ENCODE peak calls at places on chromosome 10, in ten cellular contexts. T is aorta, D is hepatocyte, G is GM23248, Q is lower lobe of right lung, F is GM23338, P is fibroblast of lung, H is PC-9, M is IMR-90, W is HepG2. S is an unnamed sample.
A peak's percentile ranks its signal among the peaks of the same experiment; 100 is the strongest.

GRCh38 chr10:17474595-17474994 is 20.2 kb upstream of the ST8SIA6 start:
- DNase-seq in T (no peak), D (peak; percentile 14), G (peak; percentile 24), Q (no peak), F (no peak), P (peak; percentile 47), H (no peak), M (peak; percentile 11), W (no peak), S (no peak)

GRCh38 chr10:18486444-18486843 is 164.9 kb downstream of the NSUN6 start:
- DNase-seq in T (no peak), D (peak; percentile 6), G (no peak), Q (no peak), F (no peak), P (no peak), H (no peak), M (no peak), W (no peak), S (no peak)

GRCh38 chr10:48523212-48523819 is 81.6 kb downstream of the ARHGAP22 start:
- DNase-seq in T (peak; percentile 92), D (peak; percentile 62), G (peak; percentile 98), Q (no peak), F (peak; percentile 74), P (peak; percentile 97), H (peak; percentile 48), M (peak; percentile 98), W (no peak), S (no peak)

GRCh38 chr10:48234295-48234694 is 40.2 kb downstream of the FRMPD2 start:
- DNase-seq in T (no peak), D (no peak), G (no peak), Q (no peak), F (no peak), P (no peak), H (no peak), M (no peak), W (no peak), S (no peak)

GRCh38 chr10:29106287-29106686 is 182.6 kb upstream of the LYZL1 start:
- DNase-seq in T (no peak), D (no peak), G (no peak), Q (no peak), F (no peak), P (no peak), H (no peak), M (no peak), W (no peak), S (no peak)

GRCh38 chr10:11720260-11720741 is 21.9 kb upstream of the ECHDC3 start:
- DNase-seq in T (peak; percentile 63), D (no peak), G (no peak), Q (peak; percentile 15), F (no peak), P (no peak), H (no peak), M (no peak), W (no peak), S (no peak)

GRCh38 chr10:53006663-53007610 is 234.4 kb upstream of the MBL2 start:
- DNase-seq in T (no peak), D (peak; percentile 29), G (no peak), Q (no peak), F (no peak), P (peak; percentile 8), H (no peak), M (no peak), W (peak; percentile 90), S (peak; percentile 41)

GRCh38 chr10:100890696-100891271 is 22.0 kb upstream of the SLF2 start:
- DNase-seq in T (no peak), D (peak; percentile 55), G (peak; percentile 97), Q (no peak), F (no peak), P (peak; percentile 97), H (peak; percentile 34), M (peak; percentile 98), W (peak; percentile 50), S (peak; percentile 8)

GRCh38 chr10:72812798-72813430 is 80.6 kb upstream of the OIT3 start:
- DNase-seq in T (no peak), D (peak; percentile 15), G (peak; percentile 81), Q (no peak), F (no peak), P (peak; percentile 60), H (peak; percentile 48), M (peak; percentile 74), W (no peak), S (no peak)

GRCh38 chr10:43594944-43595589 is 11.2 kb upstream of the ZNF485 start:
- DNase-seq in T (no peak), D (peak; percentile 44), G (peak; percentile 41), Q (no peak), F (no peak), P (peak; percentile 57), H (no peak), M (peak; percentile 50), W (no peak), S (no peak)

GRCh38 chr10:78807504-78808202 is 261.1 kb upstream of the ZMIZ1 start:
- DNase-seq in T (no peak), D (no peak), G (no peak), Q (no peak), F (no peak), P (no peak), H (no peak), M (no peak), W (no peak), S (no peak)

GRCh38 chr10:78805176-78805575 is 263.6 kb upstream of the ZMIZ1 start:
- DNase-seq in T (peak; percentile 82), D (peak; percentile 92), G (peak; percentile 98), Q (peak; percentile 58), F (no peak), P (peak; percentile 98), H (no peak), M (peak; percentile 99), W (no peak), S (no peak)

GRCh38 chr10:78804356-78805032 is 264.3 kb upstream of the ZMIZ1 start:
- DNase-seq in T (no peak), D (no peak), G (peak; percentile 57), Q (no peak), F (no peak), P (peak; percentile 5), H (no peak), M (no peak), W (no peak), S (no peak)

GRCh38 chr10:78808736-78809135 is 260.0 kb upstream of the ZMIZ1 start:
- DNase-seq in T (no peak), D (no peak), G (no peak), Q (no peak), F (no peak), P (no peak), H (no peak), M (no peak), W (no peak), S (no peak)

GRCh38 chr10:78806805-78807221 is 262.0 kb upstream of the ZMIZ1 start:
- DNase-seq in T (no peak), D (no peak), G (peak; percentile 41), Q (no peak), F (no peak), P (no peak), H (peak; percentile 34), M (no peak), W (no peak), S (no peak)
- H3K4me1 ChIP-seq in T (peaks cover 6% of the 10 kb centered on the region), D (peaks cover 68% of the 10 kb centered on the region), G (peaks cover 51% of the 10 kb centered on the region), Q (peaks cover 38% of the 10 kb centered on the region), F (no peaks in the 10 kb centered on the region), P (peaks cover 31% of the 10 kb centered on the region), H (peaks cover 29% of the 10 kb centered on the region), M (peaks cover 39% of the 10 kb centered on the region), W (no peaks in the 10 kb centered on the region), S (no peaks in the 10 kb centered on the region)

DNA sequence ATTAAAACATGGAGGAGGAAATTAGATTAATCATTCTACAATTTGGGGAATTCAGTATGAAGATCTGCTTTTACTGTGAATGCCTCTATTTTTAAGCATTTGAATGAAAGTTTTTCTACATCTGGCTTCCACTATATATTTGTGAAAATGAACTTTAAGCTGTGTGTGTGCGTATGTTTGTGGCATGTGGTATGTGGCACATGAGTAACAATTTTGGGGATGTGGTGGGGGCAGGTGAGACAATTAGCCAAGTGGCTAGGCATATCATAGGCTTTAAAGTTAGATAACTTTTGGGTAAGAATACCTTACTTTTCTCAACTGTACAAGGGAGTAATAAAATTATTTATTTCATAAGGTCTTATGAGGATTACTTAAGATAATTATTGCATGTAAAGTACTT is 81.5 kb downstream of the ZNF22 start:
- DNase-seq in T (no peak), D (no peak), G (no peak), Q (no peak), F (no peak), P (no peak), H (no peak), M (no peak), W (no peak), S (no peak)
- H3K4me3 ChIP-seq in T (no peak overlapping the region), D (no peak overlapping the region), G (no peak overlapping the region), Q (no peak overlapping the region), F (no peak overlapping the region), P (no peak overlapping the region), H (no peak overlapping the region), M (no peak overlapping the region), W (no peak overlapping the region), S (no peak overlapping the region)

GRCh38 chr10:129390726-129391125 is 76.3 kb upstream of the MGMT start:
- DNase-seq in T (no peak), D (no peak), G (no peak), Q (no peak), F (no peak), P (no peak), H (no peak), M (no peak), W (no peak), S (no peak)

GRCh38 chr10:129390147-129390546 is 76.9 kb upstream of the MGMT start:
- DNase-seq in T (no peak), D (no peak), G (no peak), Q (no peak), F (no peak), P (no peak), H (no peak), M (no peak), W (no peak), S (no peak)

GRCh38 chr10:129388435-129388834 is 78.6 kb upstream of the MGMT start:
- DNase-seq in T (no peak), D (no peak), G (no peak), Q (no peak), F (no peak), P (no peak), H (no peak), M (no peak), W (no peak), S (no peak)

GRCh38 chr10:129387258-129387525 is 79.8 kb upstream of the MGMT start:
- DNase-seq in T (no peak), D (no peak), G (no peak), Q (no peak), F (no peak), P (no peak), H (no peak), M (no peak), W (no peak), S (no peak)

DNA sequence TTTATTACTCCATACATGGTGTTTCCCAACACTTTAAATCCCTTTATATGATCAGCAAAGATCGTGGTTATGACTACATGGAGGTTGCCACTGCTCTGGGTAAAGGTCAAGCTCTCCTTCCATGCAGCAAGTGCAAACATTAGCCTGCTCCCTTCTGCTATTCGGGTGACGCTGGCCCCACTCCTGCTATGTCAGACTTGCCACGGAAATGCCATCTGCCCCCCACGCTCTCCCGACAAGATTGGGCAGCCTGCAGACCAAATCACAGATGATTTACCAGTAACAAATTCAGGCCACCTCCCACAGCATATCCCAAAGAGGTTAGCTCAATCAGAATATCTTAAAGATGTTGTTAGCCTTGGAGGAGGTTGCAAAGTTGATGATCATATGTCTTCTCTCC is 77.8 kb upstream of the MGMT start:
- DNase-seq in T (no peak), D (no peak), G (no peak), Q (no peak), F (no peak), P (no peak), H (no peak), M (no peak), W (no peak), S (no peak)
- H3K36me3 ChIP-seq in T (no peaks in the 10 kb centered on the region), D (no peaks in the 10 kb centered on the region), G (no peaks in the 10 kb centered on the region), Q (no peaks in the 10 kb centered on the region), F (no peaks in the 10 kb centered on the region), P (no peaks in the 10 kb centered on the region), H (no peaks in the 10 kb centered on the region), M (no peaks in the 10 kb centered on the region), W (no peaks in the 10 kb centered on the region), S (no peaks in the 10 kb centered on the region)

GRCh38 chr10:31945392-31945791 is 16.8 kb upstream of the ARHGAP12 start:
- DNase-seq in T (no peak), D (no peak), G (no peak), Q (no peak), F (no peak), P (no peak), H (no peak), M (no peak), W (no peak), S (no peak)
- H3K4me1 ChIP-seq in T (no peaks in the 10 kb centered on the region), D (peaks cover 26% of the 10 kb centered on the region), G (peaks cover 46% of the 10 kb centered on the region), Q (peaks cover 22% of the 10 kb centered on the region), F (peaks cover 8% of the 10 kb centered on the region), P (peaks cover 4% of the 10 kb centered on the region), H (peaks cover 70% of the 10 kb centered on the region), M (peaks cover 7% of the 10 kb centered on the region), W (peaks cover 79% of the 10 kb centered on the region), S (peaks cover 11% of the 10 kb centered on the region)

S was measured in HAP-1.